ENCODE peak calls at places on chromosomes 16 and 17, in six cellular contexts. One of them, this sample, is unnamed.

GRCh38 chr17:43907425-43907981 is at the start of gene MPP2:
- DNase-seq in A549: peak; percentile 71
- DNase-seq in endothelial cell of umbilical vein: peak; percentile 55
- DNase-seq in GM12878: no peak
- DNase-seq in K562: peak; percentile 77
- DNase-seq in HepG2: peak; percentile 20
- DNase-seq in this sample: peak; percentile 77

GRCh38 chr16:27670071-27670825 is 120.3 kb downstream of the KATNIP start:
- DNase-seq in A549: no peak
- DNase-seq in endothelial cell of umbilical vein: no peak
- DNase-seq in GM12878: no peak
- DNase-seq in K562: no peak
- DNase-seq in HepG2: no peak
- DNase-seq in this sample: no peak

GRCh38 chr16:48157302-48157701 is 1.5 kb upstream of the ABCC12 start:
- DNase-seq in A549: no peak
- DNase-seq in endothelial cell of umbilical vein: no peak
- DNase-seq in GM12878: no peak
- DNase-seq in K562: no peak
- DNase-seq in HepG2: no peak
- DNase-seq in this sample: no peak

GRCh38 chr17:19409509-19409908 is 1.5 kb upstream of the RNF112 start:
- DNase-seq in A549: no peak
- DNase-seq in endothelial cell of umbilical vein: no peak
- DNase-seq in GM12878: no peak
- DNase-seq in K562: no peak
- DNase-seq in HepG2: no peak
- DNase-seq in this sample: no peak

GRCh38 chr17:28018439-28019070 is 23.9 kb upstream of the NLK start:
- DNase-seq in A549: peak; percentile 8
- DNase-seq in endothelial cell of umbilical vein: no peak
- DNase-seq in GM12878: no peak
- DNase-seq in K562: no peak
- DNase-seq in HepG2: no peak
- DNase-seq in this sample: no peak

GRCh38 chr17:79801156-79802038 is 4.5 kb upstream of the CBX8 start:
- DNase-seq in A549: no peak
- DNase-seq in endothelial cell of umbilical vein: no peak
- DNase-seq in GM12878: no peak
- DNase-seq in K562: no peak
- DNase-seq in HepG2: no peak
- DNase-seq in this sample: peak; percentile 71

GRCh38 chr17:35241520-35241919 is 1.4 kb upstream of the SLFN5 start:
- DNase-seq in A549: no peak
- DNase-seq in endothelial cell of umbilical vein: no peak
- DNase-seq in GM12878: no peak
- DNase-seq in K562: no peak
- DNase-seq in HepG2: no peak
- DNase-seq in this sample: no peak

GRCh38 chr16:25413962-25414361 is 156.3 kb upstream of the ZKSCAN2 start:
- DNase-seq in A549: no peak
- DNase-seq in endothelial cell of umbilical vein: no peak
- DNase-seq in GM12878: no peak
- DNase-seq in K562: no peak
- DNase-seq in HepG2: no peak
- DNase-seq in this sample: peak; percentile 14

GRCh38 chr17:70945386-70945785 is 776.1 kb downstream of the KCNJ2 start:
- DNase-seq in A549: no peak
- DNase-seq in endothelial cell of umbilical vein: no peak
- DNase-seq in GM12878: no peak
- DNase-seq in K562: no peak
- DNase-seq in HepG2: no peak
- DNase-seq in this sample: no peak

GRCh38 chr16:5615868-5616642 is 518.5 kb upstream of the EEF2KMT start:
- DNase-seq in A549: peak; percentile 58
- DNase-seq in endothelial cell of umbilical vein: no peak
- DNase-seq in GM12878: no peak
- DNase-seq in K562: peak; percentile 89
- DNase-seq in HepG2: peak; percentile 35
- DNase-seq in this sample: peak; percentile 59

GRCh38 chr16:80231118-80231515 is 309.7 kb upstream of the DYNLRB2 start:
- DNase-seq in A549: no peak
- DNase-seq in endothelial cell of umbilical vein: no peak
- DNase-seq in GM12878: no peak
- DNase-seq in K562: no peak
- DNase-seq in HepG2: no peak
- DNase-seq in this sample: no peak

GRCh38 chr16:73735018-73735417 is 561.6 kb upstream of the PSMD7 start:
- DNase-seq in A549: peak; percentile 13
- DNase-seq in endothelial cell of umbilical vein: no peak
- DNase-seq in GM12878: peak; percentile 11
- DNase-seq in K562: no peak
- DNase-seq in HepG2: peak; percentile 8
- DNase-seq in this sample: no peak

GRCh38 chr16:762049-762513 is 1.5 kb downstream of the MSLN start:
- DNase-seq in A549: no peak
- DNase-seq in endothelial cell of umbilical vein: no peak
- DNase-seq in GM12878: no peak
- DNase-seq in K562: no peak
- DNase-seq in HepG2: no peak
- DNase-seq in this sample: no peak

GRCh38 chr17:62676952-62677596 is 49.6 kb downstream of the MRC2 start:
- DNase-seq in A549: no peak
- DNase-seq in endothelial cell of umbilical vein: no peak
- DNase-seq in GM12878: no peak
- DNase-seq in K562: no peak
- DNase-seq in HepG2: no peak
- DNase-seq in this sample: no peak

GRCh38 chr17:47987240-47987835 is 16.4 kb downstream of the CDK5RAP3 start:
- DNase-seq in A549: no peak
- DNase-seq in endothelial cell of umbilical vein: peak; percentile 42
- DNase-seq in GM12878: no peak
- DNase-seq in K562: no peak
- DNase-seq in HepG2: no peak
- DNase-seq in this sample: no peak

GRCh38 chr16:78791011-78791410 is 691.6 kb downstream of the WWOX start:
- DNase-seq in A549: no peak
- DNase-seq in endothelial cell of umbilical vein: no peak
- DNase-seq in GM12878: no peak
- DNase-seq in K562: no peak
- DNase-seq in HepG2: no peak
- DNase-seq in this sample: no peak

GRCh38 chr16:28212532-28212873 is 738 bp upstream of the XPO6 start:
- DNase-seq in A549: no peak
- DNase-seq in endothelial cell of umbilical vein: no peak
- DNase-seq in GM12878: no peak
- DNase-seq in K562: no peak
- DNase-seq in HepG2: no peak
- DNase-seq in this sample: no peak

GRCh38 chr16:2761886-2762583 is 9.6 kb downstream of the SRRM2 start:
- DNase-seq in A549: no peak
- DNase-seq in endothelial cell of umbilical vein: no peak
- DNase-seq in GM12878: no peak
- DNase-seq in K562: no peak
- DNase-seq in HepG2: no peak
- DNase-seq in this sample: no peak

GRCh38 chr16:11562411-11562810 is 24.3 kb downstream of the LITAF start:
- DNase-seq in A549: no peak
- DNase-seq in endothelial cell of umbilical vein: no peak
- DNase-seq in GM12878: no peak
- DNase-seq in K562: no peak
- DNase-seq in HepG2: no peak
- DNase-seq in this sample: no peak

GRCh38 chr16:11585460-11586374 is 1.0 kb downstream of the LITAF start:
- DNase-seq in A549: peak; percentile 42
- DNase-seq in endothelial cell of umbilical vein: no peak
- DNase-seq in GM12878: no peak
- DNase-seq in K562: no peak
- DNase-seq in HepG2: peak; percentile 53
- DNase-seq in this sample: peak; percentile 54

GRCh38 chr16:80806957-80807356 is 2.6 kb upstream of the CDYL2 start:
- DNase-seq in A549: peak; percentile 7
- DNase-seq in endothelial cell of umbilical vein: peak; percentile 98
- DNase-seq in GM12878: no peak
- DNase-seq in K562: no peak
- DNase-seq in HepG2: peak; percentile 11
- DNase-seq in this sample: peak; percentile 43

GRCh38 chr17:17480593-17481148 is 3.9 kb downstream of the MED9 start:
- DNase-seq in A549: no peak
- DNase-seq in endothelial cell of umbilical vein: no peak
- DNase-seq in GM12878: no peak
- DNase-seq in K562: no peak
- DNase-seq in HepG2: no peak
- DNase-seq in this sample: no peak

GRCh38 chr17:41121742-41122141 is 2.2 kb downstream of the KRTAP4-12 start:
- DNase-seq in A549: no peak
- DNase-seq in endothelial cell of umbilical vein: no peak
- DNase-seq in GM12878: no peak
- DNase-seq in K562: no peak
- DNase-seq in HepG2: no peak
- DNase-seq in this sample: no peak

GRCh38 chr17:41116292-41116691 is 1.9 kb downstream of the KRTAP4-11 start:
- DNase-seq in A549: no peak
- DNase-seq in endothelial cell of umbilical vein: no peak
- DNase-seq in GM12878: no peak
- DNase-seq in K562: no peak
- DNase-seq in HepG2: no peak
- DNase-seq in this sample: no peak

DNA sequence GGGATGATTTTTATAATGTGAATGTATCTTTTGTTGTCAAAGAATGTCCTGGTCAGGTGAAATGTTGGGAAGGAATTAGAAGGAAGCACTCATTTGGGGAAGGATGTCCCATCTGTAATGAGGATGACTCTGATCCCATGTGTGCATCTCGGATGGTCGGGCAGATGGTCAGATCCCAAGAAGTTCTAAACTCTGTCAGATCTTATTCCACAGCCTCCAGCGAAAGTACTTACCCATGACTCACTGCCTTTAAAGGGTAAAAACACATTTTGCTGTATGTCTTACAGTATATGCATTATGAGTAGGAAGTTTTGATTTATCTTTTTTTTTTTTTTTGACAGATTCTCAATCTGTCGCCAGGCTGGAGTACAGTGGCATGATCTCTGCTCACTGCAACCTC is 548 bp upstream of the KRTAP4-11 start:
- DNase-seq in A549: no peak
- DNase-seq in endothelial cell of umbilical vein: no peak
- DNase-seq in GM12878: no peak
- DNase-seq in K562: no peak
- DNase-seq in HepG2: no peak
- DNase-seq in this sample: no peak
- TF ChIP-seq MYC in A549: no peak
- TF ChIP-seq MYC in endothelial cell of umbilical vein: no peak
- TF ChIP-seq MYC in GM12878: no peak
- TF ChIP-seq MYC in K562: no peak
- TF ChIP-seq MYC in HepG2: no peak
- TF ChIP-seq MYC in this sample: no peak

DNA sequence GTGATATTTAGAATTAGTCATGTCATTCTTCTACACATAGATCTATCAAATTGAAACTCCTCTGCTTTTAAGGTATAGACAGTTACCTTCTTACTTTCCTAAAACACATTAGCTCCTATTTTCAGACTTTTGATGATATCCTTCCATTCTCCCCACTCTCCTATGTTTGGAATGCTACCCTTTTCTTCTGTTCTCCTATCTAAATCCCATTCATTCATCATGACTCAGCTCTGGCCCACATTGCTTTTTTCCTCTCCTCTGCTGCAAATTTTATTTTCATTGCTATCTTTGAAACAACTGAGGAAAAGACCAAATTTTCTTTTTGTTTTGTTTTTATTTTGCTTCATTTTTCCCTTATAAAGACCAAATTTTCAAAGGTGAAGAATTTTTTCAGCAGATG is 145.4 kb downstream of the SSH2 start:
- DNase-seq in A549: peak; percentile 25
- DNase-seq in endothelial cell of umbilical vein: peak; percentile 12
- DNase-seq in GM12878: no peak
- DNase-seq in K562: no peak
- DNase-seq in HepG2: no peak
- DNase-seq in this sample: no peak
- TF ChIP-seq MYC in A549: no peak
- TF ChIP-seq MYC in endothelial cell of umbilical vein: no peak
- TF ChIP-seq MYC in GM12878: no peak
- TF ChIP-seq MYC in K562: no peak
- TF ChIP-seq MYC in HepG2: no peak
- TF ChIP-seq MYC in this sample: no peak

DNA sequence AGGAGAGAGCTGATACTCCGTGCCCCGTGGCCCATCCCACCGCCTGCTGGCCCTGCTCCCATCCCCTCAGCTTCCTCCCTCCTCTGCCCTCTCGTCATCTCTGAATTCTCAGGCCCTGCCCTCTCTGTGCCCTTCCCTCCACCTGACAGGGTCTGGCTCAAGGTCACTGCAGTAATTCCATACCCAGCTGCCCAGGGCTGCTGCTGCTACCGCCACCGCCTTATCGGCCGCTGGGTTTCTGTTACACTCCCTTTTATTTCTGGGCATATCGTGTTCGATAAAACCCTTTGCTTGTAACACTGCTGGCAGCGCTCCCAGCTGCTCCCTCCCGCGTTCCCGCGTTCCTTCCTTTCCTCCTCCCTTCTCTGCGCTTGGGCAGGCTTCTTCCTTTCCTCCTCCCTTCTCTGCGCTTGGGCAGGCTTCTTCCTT is 1.2 kb downstream of the EPN3 start:
- DNase-seq in A549: no peak
- DNase-seq in endothelial cell of umbilical vein: peak; percentile 19
- DNase-seq in GM12878: no peak
- DNase-seq in K562: no peak
- DNase-seq in HepG2: no peak
- DNase-seq in this sample: no peak
- TF ChIP-seq MYC in A549: no peak
- TF ChIP-seq MYC in endothelial cell of umbilical vein: no peak
- TF ChIP-seq MYC in GM12878: no peak
- TF ChIP-seq MYC in K562: no peak
- TF ChIP-seq MYC in HepG2: no peak
- TF ChIP-seq MYC in this sample: no peak

DNA sequence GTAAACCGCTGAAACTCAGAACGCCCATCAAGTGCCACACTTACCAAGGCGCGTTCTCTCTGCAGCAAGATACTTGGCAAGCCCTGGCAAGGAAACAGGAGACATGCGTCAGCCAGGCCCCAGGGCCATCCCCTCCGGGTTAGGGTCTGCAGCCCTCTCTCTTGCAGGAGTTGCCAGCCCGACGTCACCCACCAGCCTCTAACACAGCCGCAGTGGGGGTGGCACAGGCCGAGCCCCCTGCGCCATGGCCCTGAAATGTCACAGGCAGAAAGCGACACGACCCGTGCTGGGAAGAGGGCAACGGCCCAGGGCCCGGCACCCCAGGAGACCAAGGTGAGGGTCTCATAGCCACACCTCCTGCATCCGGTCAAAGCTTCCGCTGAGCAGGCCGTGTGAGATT is 21.9 kb downstream of the ELAC2 start:
- DNase-seq in A549: no peak
- DNase-seq in endothelial cell of umbilical vein: no peak
- DNase-seq in GM12878: no peak
- DNase-seq in K562: no peak
- DNase-seq in HepG2: no peak
- DNase-seq in this sample: no peak
- TF ChIP-seq MYC in A549: no peak
- TF ChIP-seq MYC in endothelial cell of umbilical vein: no peak
- TF ChIP-seq MYC in GM12878: no peak
- TF ChIP-seq MYC in K562: no peak
- TF ChIP-seq MYC in HepG2: no peak
- TF ChIP-seq MYC in this sample: no peak